ENCODE peak calls at places on chromosome 3, in five cellular contexts. One of them, this sample, is unnamed.
A peak's percentile ranks its signal among the peaks of the same experiment; 100 is the strongest.

GRCh38 chr3:195929452-195929851 is 21.1 kb upstream of the TNK2 start:
- DNase-seq in T-helper 1 cell: no peak
- DNase-seq in progenitor cell of endocrine pancreas: no peak
- DNase-seq in type B pancreatic cell: no peak
- DNase-seq in activated CD4-positive, alpha-beta memory T cell treated with anti-CD3 and anti-CD28 coated beads for 36 hours: no peak
- DNase-seq in this sample: no peak

GRCh38 chr3:27696906-27697305 is 25.2 kb downstream of the EOMES start:
- DNase-seq in T-helper 1 cell: no peak
- DNase-seq in progenitor cell of endocrine pancreas: no peak
- DNase-seq in type B pancreatic cell: no peak
- DNase-seq in activated CD4-positive, alpha-beta memory T cell treated with anti-CD3 and anti-CD28 coated beads for 36 hours: no peak
- DNase-seq in this sample: no peak

GRCh38 chr3:112338021-112338726 is 5.2 kb downstream of the CD200 start:
- DNase-seq in T-helper 1 cell: no peak
- DNase-seq in progenitor cell of endocrine pancreas: no peak
- DNase-seq in type B pancreatic cell: no peak
- DNase-seq in activated CD4-positive, alpha-beta memory T cell treated with anti-CD3 and anti-CD28 coated beads for 36 hours: no peak
- DNase-seq in this sample: no peak

GRCh38 chr3:38421679-38422336 is 31.9 kb upstream of the ACVR2B start:
- DNase-seq in T-helper 1 cell: no peak
- DNase-seq in progenitor cell of endocrine pancreas: no peak
- DNase-seq in type B pancreatic cell: no peak
- DNase-seq in activated CD4-positive, alpha-beta memory T cell treated with anti-CD3 and anti-CD28 coated beads for 36 hours: no peak
- DNase-seq in this sample: no peak

GRCh38 chr3:112579697-112580096 is 17.9 kb downstream of the SLC35A5 start:
- DNase-seq in T-helper 1 cell: no peak
- DNase-seq in progenitor cell of endocrine pancreas: no peak
- DNase-seq in type B pancreatic cell: no peak
- DNase-seq in activated CD4-positive, alpha-beta memory T cell treated with anti-CD3 and anti-CD28 coated beads for 36 hours: no peak
- DNase-seq in this sample: no peak

GRCh38 chr3:162103808-162104207 is 607.2 kb downstream of the OTOL1 start:
- DNase-seq in T-helper 1 cell: no peak
- DNase-seq in progenitor cell of endocrine pancreas: no peak
- DNase-seq in type B pancreatic cell: no peak
- DNase-seq in activated CD4-positive, alpha-beta memory T cell treated with anti-CD3 and anti-CD28 coated beads for 36 hours: no peak
- DNase-seq in this sample: no peak

GRCh38 chr3:102400766-102401165 is 34.0 kb upstream of the ZPLD1 start:
- DNase-seq in T-helper 1 cell: no peak
- DNase-seq in progenitor cell of endocrine pancreas: no peak
- DNase-seq in type B pancreatic cell: no peak
- DNase-seq in activated CD4-positive, alpha-beta memory T cell treated with anti-CD3 and anti-CD28 coated beads for 36 hours: no peak
- DNase-seq in this sample: no peak

GRCh38 chr3:147008886-147009285 is 397.5 kb downstream of the ZIC4 start:
- DNase-seq in T-helper 1 cell: no peak
- DNase-seq in progenitor cell of endocrine pancreas: no peak
- DNase-seq in type B pancreatic cell: no peak
- DNase-seq in activated CD4-positive, alpha-beta memory T cell treated with anti-CD3 and anti-CD28 coated beads for 36 hours: no peak
- DNase-seq in this sample: no peak

GRCh38 chr3:78867409-78868372 is 900.1 kb downstream of the ROBO1 start:
- DNase-seq in T-helper 1 cell: no peak
- DNase-seq in progenitor cell of endocrine pancreas: no peak
- DNase-seq in type B pancreatic cell: no peak
- DNase-seq in activated CD4-positive, alpha-beta memory T cell treated with anti-CD3 and anti-CD28 coated beads for 36 hours: no peak
- DNase-seq in this sample: no peak

GRCh38 chr3:24650839-24651238 is 156.2 kb upstream of the THRB start:
- DNase-seq in T-helper 1 cell: no peak
- DNase-seq in progenitor cell of endocrine pancreas: no peak
- DNase-seq in type B pancreatic cell: no peak
- DNase-seq in activated CD4-positive, alpha-beta memory T cell treated with anti-CD3 and anti-CD28 coated beads for 36 hours: no peak
- DNase-seq in this sample: no peak

GRCh38 chr3:138195491-138195890 is 8.4 kb downstream of the ARMC8 start:
- DNase-seq in T-helper 1 cell: no peak
- DNase-seq in progenitor cell of endocrine pancreas: no peak
- DNase-seq in type B pancreatic cell: no peak
- DNase-seq in activated CD4-positive, alpha-beta memory T cell treated with anti-CD3 and anti-CD28 coated beads for 36 hours: no peak
- DNase-seq in this sample: no peak

GRCh38 chr3:69784854-69785523 is 45.7 kb downstream of the MITF start:
- DNase-seq in T-helper 1 cell: no peak
- DNase-seq in progenitor cell of endocrine pancreas: no peak
- DNase-seq in type B pancreatic cell: no peak
- DNase-seq in activated CD4-positive, alpha-beta memory T cell treated with anti-CD3 and anti-CD28 coated beads for 36 hours: no peak
- DNase-seq in this sample: no peak

GRCh38 chr3:125067225-125067624 is 11.4 kb upstream of the HEG1 start:
- DNase-seq in T-helper 1 cell: no peak
- DNase-seq in progenitor cell of endocrine pancreas: no peak
- DNase-seq in type B pancreatic cell: no peak
- DNase-seq in activated CD4-positive, alpha-beta memory T cell treated with anti-CD3 and anti-CD28 coated beads for 36 hours: no peak
- DNase-seq in this sample: peak; percentile 48

GRCh38 chr3:136838641-136839555 is 20.0 kb downstream of the SLC35G2 start:
- DNase-seq in T-helper 1 cell: peak; percentile 76
- DNase-seq in progenitor cell of endocrine pancreas: no peak
- DNase-seq in type B pancreatic cell: no peak
- DNase-seq in activated CD4-positive, alpha-beta memory T cell treated with anti-CD3 and anti-CD28 coated beads for 36 hours: no peak
- DNase-seq in this sample: no peak

GRCh38 chr3:172564499-172564898 is 41.3 kb upstream of the TNFSF10 start:
- DNase-seq in T-helper 1 cell: no peak
- DNase-seq in progenitor cell of endocrine pancreas: no peak
- DNase-seq in type B pancreatic cell: no peak
- DNase-seq in activated CD4-positive, alpha-beta memory T cell treated with anti-CD3 and anti-CD28 coated beads for 36 hours: no peak
- DNase-seq in this sample: no peak

GRCh38 chr3:15452156-15452555 is 24.8 kb downstream of the EAF1 start:
- DNase-seq in T-helper 1 cell: no peak
- DNase-seq in progenitor cell of endocrine pancreas: no peak
- DNase-seq in type B pancreatic cell: no peak
- DNase-seq in activated CD4-positive, alpha-beta memory T cell treated with anti-CD3 and anti-CD28 coated beads for 36 hours: no peak
- DNase-seq in this sample: no peak

GRCh38 chr3:138032567-138032966 is 22.6 kb downstream of the CLDN18 start:
- DNase-seq in T-helper 1 cell: no peak
- DNase-seq in progenitor cell of endocrine pancreas: no peak
- DNase-seq in type B pancreatic cell: no peak
- DNase-seq in activated CD4-positive, alpha-beta memory T cell treated with anti-CD3 and anti-CD28 coated beads for 36 hours: no peak
- DNase-seq in this sample: no peak

GRCh38 chr3:94440767-94441493 is 378.1 kb downstream of the NSUN3 start:
- DNase-seq in T-helper 1 cell: no peak
- DNase-seq in progenitor cell of endocrine pancreas: no peak
- DNase-seq in type B pancreatic cell: no peak
- DNase-seq in activated CD4-positive, alpha-beta memory T cell treated with anti-CD3 and anti-CD28 coated beads for 36 hours: no peak
- DNase-seq in this sample: no peak

This sample was measured in iPS DF 19.7.